ENCODE peak calls at places on chromosomes 4 and X, in seven cellular contexts. H is OCI-LY7, I is hepatocyte, X is GM23338, A is HCT116, K is SK-N-SH, W is MM.1S. T is an unnamed sample. For H3K9me2, the result is how much of the 10 kb centered on the place peaks cover.

GRCh38 chr4:186021461-186022167 is 47.3 kb upstream of the TLR3 start:
- DNase-seq in H (peak), I (peak), X (peak), A (no peak), K (peak), W (no peak), T (peak)

GRCh38 chr4:22487333-22487732 is 28.5 kb downstream of the ADGRA3 start:
- DNase-seq in H (no peak), I (no peak), X (no peak), A (no peak), K (no peak), W (no peak), T (no peak)

GRCh38 chr4:48708610-48709009 is 71.5 kb downstream of the FRYL start:
- DNase-seq in H (no peak), I (no peak), X (no peak), A (no peak), K (no peak), W (no peak), T (no peak)

GRCh38 chr4:98662619-98663225 is 4.3 kb upstream of the TSPAN5 start:
- DNase-seq in H (no peak), I (no peak), X (peak), A (no peak), K (no peak), W (peak), T (peak)

GRCh38 chrX:10041383-10041782 is 74.2 kb downstream of the CLDN34 start:
- DNase-seq in H (no peak), I (no peak), X (peak), A (no peak), K (no peak), W (no peak), T (no peak)

GRCh38 chr4:102758241-102758871 is 2.4 kb downstream of the MANBA start:
- DNase-seq in H (no peak), I (no peak), X (no peak), A (no peak), K (no peak), W (no peak), T (peak)

GRCh38 chr4:45732161-45732560 is 391.7 kb downstream of the GABRG1 start:
- DNase-seq in H (no peak), I (no peak), X (peak), A (no peak), K (no peak), W (no peak), T (no peak)

GRCh38 chrX:129529685-129530281 is 6.5 kb upstream of the SMARCA1 start:
- DNase-seq in H (no peak), I (peak), X (no peak), A (no peak), K (peak), W (no peak), T (peak)

GRCh38 chrX:9635805-9636204 is 129.8 kb downstream of the GPR143 start:
- DNase-seq in H (no peak), I (no peak), X (no peak), A (no peak), K (no peak), W (no peak), T (no peak)

GRCh38 chr4:57182132-57182874 is 72.1 kb upstream of the IGFBP7 start:
- DNase-seq in H (no peak), I (no peak), X (no peak), A (no peak), K (peak), W (no peak), T (no peak)

GRCh38 chr4:99389606-99390005 is 37.1 kb upstream of the ADH1C start:
- DNase-seq in H (no peak), I (no peak), X (no peak), A (no peak), K (no peak), W (no peak), T (no peak)

GRCh38 chr4:173413043-173413442 is 14.1 kb upstream of the SCRG1 start:
- DNase-seq in H (no peak), I (peak), X (no peak), A (no peak), K (no peak), W (no peak), T (no peak)

GRCh38 chrX:8404443-8404842 is 60.2 kb upstream of the VCX3B start:
- DNase-seq in H (no peak), I (no peak), X (no peak), A (no peak), K (no peak), W (no peak), T (peak)

GRCh38 chrX:154775611-154776349 is 13.1 kb downstream of the DKC1 start:
- DNase-seq in H (no peak), I (no peak), X (no peak), A (no peak), K (no peak), W (peak), T (peak)

GRCh38 chr4:13912966-13913365 is 285.4 kb upstream of the BOD1L1 start:
- DNase-seq in H (no peak), I (no peak), X (no peak), A (no peak), K (no peak), W (no peak), T (no peak)

GRCh38 chr4:163071308-163071707 is 95.4 kb downstream of the NAF1 start:
- DNase-seq in H (no peak), I (no peak), X (no peak), A (no peak), K (no peak), W (no peak), T (peak)

GRCh38 chr4:183407128-183407585 is 37.3 kb upstream of the CDKN2AIP start:
- DNase-seq in H (peak), I (peak), X (peak), A (no peak), K (peak), W (peak), T (peak)

GRCh38 chrX:123959281-123960063 is 2.0 kb upstream of the STAG2 start:
- DNase-seq in H (peak), I (peak), X (peak), A (no peak), K (peak), W (peak), T (peak)

GRCh38 chr4:158824425-158825274 is 55.8 kb downstream of the FNIP2 start:
- DNase-seq in H (no peak), I (no peak), X (no peak), A (no peak), K (peak), W (no peak), T (no peak)

GRCh38 chr4:99410075-99410474 is 25.1 kb downstream of the ADH7 start:
- DNase-seq in H (no peak), I (no peak), X (no peak), A (no peak), K (no peak), W (no peak), T (no peak)

GRCh38 chr4:48483006-48483776 is at the start of gene SLC10A4:
- DNase-seq in H (no peak), I (peak), X (peak), A (no peak), K (peak), W (no peak), T (no peak)

GRCh38 chr4:141871086-141871485 is 234.7 kb downstream of the IL15 start:
- DNase-seq in H (no peak), I (no peak), X (no peak), A (no peak), K (no peak), W (no peak), T (no peak)

GRCh38 chr4:74501579-74501978 is 56.6 kb downstream of the AREG start:
- DNase-seq in H (no peak), I (no peak), X (no peak), A (no peak), K (no peak), W (no peak), T (peak)

GRCh38 chr4:138897818-138898226 is 117.8 kb upstream of the NOCT start:
- DNase-seq in H (no peak), I (peak), X (no peak), A (no peak), K (peak), W (peak), T (peak)

GRCh38 chrX:85897376-85898110 is 149.8 kb downstream of the CHM start:
- DNase-seq in H (no peak), I (no peak), X (no peak), A (no peak), K (no peak), W (no peak), T (no peak)

GRCh38 chr4:2733001-2733843 is 22.9 kb downstream of the TNIP2 start:
- DNase-seq in H (no peak), I (no peak), X (no peak), A (no peak), K (no peak), W (no peak), T (no peak)

GRCh38 chr4:37733230-37733904 is 47.2 kb upstream of the RELL1 start:
- DNase-seq in H (no peak), I (no peak), X (no peak), A (no peak), K (no peak), W (no peak), T (no peak)

GRCh38 chr4:48268956-48269860 is at the start of gene TEC:
- DNase-seq in H (peak), I (peak), X (peak), A (peak), K (peak), W (peak), T (peak)

GRCh38 chrX:115642304-115642703 is 81.3 kb downstream of the PLS3 start:
- DNase-seq in H (no peak), I (no peak), X (peak), A (no peak), K (no peak), W (no peak), T (no peak)

GRCh38 chr4:117134386-117134785 is 49.0 kb upstream of the TRAM1L1 start:
- DNase-seq in H (no peak), I (peak), X (peak), A (peak), K (peak), W (peak), T (peak)

GRCh38 chr4:108560624-108561023 is 59.8 kb upstream of the RPL34 start:
- DNase-seq in H (no peak), I (no peak), X (no peak), A (no peak), K (no peak), W (no peak), T (no peak)

GRCh38 chr4:185270037-185270436 is 60.6 kb downstream of the SNX25 start:
- DNase-seq in H (no peak), I (no peak), X (no peak), A (no peak), K (no peak), W (no peak), T (no peak)

GRCh38 chr4:139018971-139019758 is 3.6 kb downstream of the NOCT start:
- DNase-seq in H (no peak), I (no peak), X (no peak), A (no peak), K (peak), W (no peak), T (no peak)

GRCh38 chrX:136608295-136608933 is 39.5 kb upstream of the CD40LG start:
- DNase-seq in H (peak), I (no peak), X (peak), A (peak), K (no peak), W (peak), T (peak)

GRCh38 chrX:129726307-129727111 is 12.3 kb upstream of the XPNPEP2 start:
- DNase-seq in H (peak), I (peak), X (peak), A (peak), K (peak), W (no peak), T (peak)

DNA sequence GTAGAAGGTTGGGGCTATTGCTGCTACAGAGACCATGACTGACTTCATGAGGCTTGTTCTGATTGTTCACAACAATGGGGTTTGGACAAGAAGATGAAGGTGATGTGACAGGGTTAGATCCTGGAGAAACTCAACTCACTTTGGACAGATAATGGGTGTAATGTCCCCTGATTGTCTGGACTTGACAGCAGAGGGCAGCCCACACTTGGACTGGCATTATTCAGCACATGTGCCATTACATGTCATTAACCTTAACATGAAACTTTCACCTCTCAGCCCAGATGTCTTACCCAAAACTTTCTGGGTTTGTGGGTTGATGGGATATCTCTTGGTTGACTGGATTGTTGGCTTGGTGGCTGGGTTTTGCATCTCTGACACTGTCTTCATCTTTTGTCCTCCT is 101.5 kb downstream of the MXRA5 start:
- DNase-seq in H (no peak), I (no peak), X (no peak), A (no peak), K (no peak), W (peak), T (peak)
- TF ChIP-seq CTCF in H (no peak), I (no peak), X (no peak), A (peak), K (peak), W (peak), T (no peak)

GRCh38 chr4:106038012-106038411 is 142.7 kb downstream of the NPNT start:
- DNase-seq in H (no peak), I (no peak), X (no peak), A (no peak), K (no peak), W (no peak), T (no peak)
- H3K9me2 ChIP-seq in H (under half), I (under half), X (under half), A (under half), K (under half), W (under half), T (under half)

GRCh38 chrX:90883479-90883878 is 551.2 kb upstream of the PABPC5 start:
- DNase-seq in H (no peak), I (no peak), X (no peak), A (no peak), K (no peak), W (no peak), T (no peak)
- TF ChIP-seq EZH2phosphoT487 in H (no peak), I (no peak), X (no peak), A (no peak), K (no peak), W (no peak), T (no peak)

GRCh38 chr4:52058275-52058674 is 7.2 kb downstream of the SPATA18 start:
- DNase-seq in H (no peak), I (no peak), X (no peak), A (no peak), K (no peak), W (no peak), T (no peak)

GRCh38 chr4:52054254-52054653 is 3.1 kb downstream of the SPATA18 start:
- DNase-seq in H (no peak), I (no peak), X (no peak), A (no peak), K (no peak), W (no peak), T (no peak)

GRCh38 chr4:52057196-52057595 is 6.1 kb downstream of the SPATA18 start:
- DNase-seq in H (no peak), I (no peak), X (no peak), A (no peak), K (no peak), W (no peak), T (no peak)

DNA sequence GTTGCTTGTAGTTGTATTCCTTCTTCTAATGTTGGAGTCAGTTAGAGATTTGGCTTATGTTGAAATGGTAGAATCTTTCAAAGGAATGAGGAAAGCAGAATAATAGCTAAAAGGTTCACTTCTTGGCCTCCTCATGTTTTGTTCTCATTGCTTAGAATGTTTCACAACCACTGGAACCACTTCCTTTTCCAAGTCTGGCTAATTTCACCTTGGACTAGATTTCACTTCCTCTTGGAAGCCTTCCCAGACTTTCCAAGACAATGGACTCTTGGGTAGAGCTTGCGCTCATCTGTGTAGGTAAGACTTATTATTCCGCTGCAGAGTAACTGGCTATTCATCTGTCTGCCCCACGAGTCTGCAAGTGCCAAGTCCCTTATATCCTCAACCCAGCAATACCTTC is 8.3 kb downstream of the SPATA18 start:
- DNase-seq in H (no peak), I (no peak), X (no peak), A (no peak), K (no peak), W (no peak), T (peak)
- TF ChIP-seq CTCF in H (no peak), I (no peak), X (no peak), A (no peak), K (no peak), W (no peak), T (no peak)

GRCh38 chrX:152932598-152933175 is 34.8 kb downstream of the ZNF185 start:
- DNase-seq in H (no peak), I (no peak), X (no peak), A (no peak), K (no peak), W (no peak), T (no peak)
- H3K9me2 ChIP-seq in H (under half), I (under half), X (under half), A (under half), K (under half), W (under half), T (under half)

GRCh38 chr4:169283114-169283509 is 12.4 kb upstream of the SH3RF1 start:
- DNase-seq in H (no peak), I (no peak), X (no peak), A (no peak), K (no peak), W (no peak), T (peak)

GRCh38 chr4:169282429-169283113 is 11.8 kb upstream of the SH3RF1 start:
- DNase-seq in H (no peak), I (no peak), X (no peak), A (no peak), K (no peak), W (no peak), T (peak)

GRCh38 chr4:169286562-169287301 is 16.0 kb upstream of the SH3RF1 start:
- DNase-seq in H (no peak), I (no peak), X (peak), A (no peak), K (no peak), W (no peak), T (no peak)
- TF ChIP-seq EZH2phosphoT487 in H (no peak), I (no peak), X (no peak), A (no peak), K (no peak), W (no peak), T (no peak)